ENCODE peak calls at places on chromosomes 4 and X, in seven cellular contexts. S, A, F, P, X, Z and N are unnamed samples.
A peak's percentile ranks its signal among the peaks of the same experiment; 100 is the strongest.

GRCh38 chr4:156169011-156169410 is 215.3 kb upstream of the CTSO start:
- DNase-seq in S (peak; percentile 73), A (peak; percentile 3), F (peak; percentile 42), P (no peak), X (no peak), Z (no peak), N (peak; percentile 19)

GRCh38 chr4:118969359-118969758 is 80.7 kb downstream of the SYNPO2 start:
- DNase-seq in S (peak; percentile 56), A (peak; percentile 11), F (peak; percentile 72), P (peak; percentile 61), X (no peak), Z (no peak), N (peak; percentile 32)

GRCh38 chrX:118240359-118240758 is 105.5 kb upstream of the WDR44 start:
- DNase-seq in S (no peak), A (no peak), F (peak; percentile 6), P (no peak), X (no peak), Z (no peak), N (no peak)

GRCh38 chrX:25427873-25428555 is 412.2 kb upstream of the ARX start:
- DNase-seq in S (peak; percentile 55), A (no peak), F (no peak), P (no peak), X (no peak), Z (no peak), N (no peak)

GRCh38 chrX:48786825-48787538 is 592 bp downstream of the GATA1 start:
- DNase-seq in S (no peak), A (no peak), F (no peak), P (no peak), X (no peak), Z (no peak), N (no peak)

GRCh38 chr4:133147365-133147821 is 1.7 kb upstream of the PCDH10 start:
- DNase-seq in S (peak; percentile 12), A (no peak), F (peak; percentile 48), P (no peak), X (no peak), Z (no peak), N (no peak)

GRCh38 chrX:95346854-95347253 is 1337.8 kb upstream of the DIAPH2 start:
- DNase-seq in S (peak; percentile 8), A (peak; percentile 0), F (no peak), P (no peak), X (no peak), Z (no peak), N (no peak)

GRCh38 chr4:3096207-3096606 is 21.7 kb downstream of the HTT start:
- DNase-seq in S (no peak), A (no peak), F (no peak), P (no peak), X (no peak), Z (no peak), N (no peak)

GRCh38 chrX:140762061-140762460 is 52.5 kb downstream of the LINC00632 start:
- DNase-seq in S (peak; percentile 68), A (peak; percentile 5), F (peak; percentile 46), P (peak; percentile 50), X (peak; percentile 37), Z (no peak), N (no peak)

GRCh38 chr4:127071443-127071842 is 561.3 kb upstream of the INTU start:
- DNase-seq in S (no peak), A (no peak), F (no peak), P (no peak), X (no peak), Z (no peak), N (no peak)

GRCh38 chrX:120014354-120015129 is 62.9 kb downstream of the RHOXF2B start:
- DNase-seq in S (peak; percentile 32), A (no peak), F (no peak), P (no peak), X (no peak), Z (no peak), N (no peak)

GRCh38 chr4:109665783-109666455 is 37.3 kb downstream of the CASP6 start:
- DNase-seq in S (no peak), A (no peak), F (peak; percentile 56), P (no peak), X (no peak), Z (no peak), N (no peak)

GRCh38 chr4:22897520-22898108 is 204.9 kb downstream of the GBA3 start:
- DNase-seq in S (peak; percentile 67), A (peak; percentile 16), F (peak; percentile 2), P (peak; percentile 30), X (peak; percentile 40), Z (no peak), N (peak; percentile 3)

GRCh38 chr4:112172180-112172579 is 26.9 kb downstream of the FAM241A start:
- DNase-seq in S (no peak), A (no peak), F (no peak), P (no peak), X (no peak), Z (no peak), N (no peak)

GRCh38 chr4:69881173-69881773 is 21.3 kb upstream of the SULT1E1 start:
- DNase-seq in S (peak; percentile 53), A (peak; percentile 66), F (peak; percentile 61), P (peak; percentile 10), X (peak; percentile 15), Z (no peak), N (peak; percentile 22)

GRCh38 chr4:168621806-168622589 is 125.1 kb downstream of the PALLD start:
- DNase-seq in S (no peak), A (no peak), F (no peak), P (no peak), X (no peak), Z (no peak), N (no peak)

GRCh38 chr4:566508-567295 is 9.4 kb downstream of the TMEM271 start:
- DNase-seq in S (no peak), A (no peak), F (no peak), P (peak; percentile 73), X (peak; percentile 44), Z (no peak), N (no peak)

GRCh38 chrX:79325263-79325958 is 41.7 kb downstream of the ITM2A start:
- DNase-seq in S (peak; percentile 17), A (no peak), F (no peak), P (no peak), X (no peak), Z (no peak), N (no peak)

GRCh38 chr4:18077808-18078207 is 56.3 kb upstream of the LCORL start:
- DNase-seq in S (no peak), A (no peak), F (no peak), P (no peak), X (no peak), Z (no peak), N (no peak)

GRCh38 chrX:46722742-46723568 is 36.0 kb downstream of the SLC9A7 start:
- DNase-seq in S (no peak), A (no peak), F (no peak), P (no peak), X (no peak), Z (no peak), N (no peak)

GRCh38 chr4:26032142-26032541 is 118.1 kb downstream of the SMIM20 start:
- DNase-seq in S (no peak), A (no peak), F (no peak), P (no peak), X (no peak), Z (no peak), N (no peak)

GRCh38 chr4:35315419-35315818 is 928.9 kb downstream of the ARAP2 start:
- DNase-seq in S (no peak), A (no peak), F (no peak), P (no peak), X (no peak), Z (no peak), N (no peak)

GRCh38 chrX:144566592-144566991 is 680.7 kb upstream of the SPANXN1 start:
- DNase-seq in S (no peak), A (no peak), F (no peak), P (no peak), X (no peak), Z (no peak), N (no peak)

GRCh38 chrX:109440475-109440874 is 41.4 kb downstream of the GUCY2F start:
- DNase-seq in S (no peak), A (no peak), F (no peak), P (no peak), X (no peak), Z (no peak), N (no peak)

GRCh38 chr4:77599378-77599777 is 6.2 kb upstream of the CXCL13 start:
- DNase-seq in S (peak; percentile 75), A (peak; percentile 30), F (peak; percentile 37), P (peak; percentile 20), X (peak; percentile 49), Z (no peak), N (peak; percentile 53)

GRCh38 chrX:19604375-19604774 is 89.1 kb upstream of the MAP3K15 start:
- DNase-seq in S (no peak), A (no peak), F (no peak), P (no peak), X (no peak), Z (no peak), N (no peak)
- TF ChIP-seq POLR2AphosphoS5 in S (no peak), A (no peak), F (no peak), P (no peak), X (no peak), Z (no peak), N (no peak)

GRCh38 chrX:132594129-132594528 is 105.3 kb upstream of the MBNL3 start:
- DNase-seq in S (no peak), A (peak; percentile 24), F (no peak), P (no peak), X (no peak), Z (no peak), N (no peak)

GRCh38 chrX:132592880-132593279 is 104.0 kb upstream of the MBNL3 start:
- DNase-seq in S (peak; percentile 49), A (peak; percentile 39), F (peak; percentile 1), P (peak; percentile 2), X (no peak), Z (no peak), N (no peak)

GRCh38 chrX:132590350-132591026 is 101.7 kb upstream of the MBNL3 start:
- DNase-seq in S (no peak), A (peak; percentile 98), F (no peak), P (no peak), X (no peak), Z (no peak), N (no peak)

DNA sequence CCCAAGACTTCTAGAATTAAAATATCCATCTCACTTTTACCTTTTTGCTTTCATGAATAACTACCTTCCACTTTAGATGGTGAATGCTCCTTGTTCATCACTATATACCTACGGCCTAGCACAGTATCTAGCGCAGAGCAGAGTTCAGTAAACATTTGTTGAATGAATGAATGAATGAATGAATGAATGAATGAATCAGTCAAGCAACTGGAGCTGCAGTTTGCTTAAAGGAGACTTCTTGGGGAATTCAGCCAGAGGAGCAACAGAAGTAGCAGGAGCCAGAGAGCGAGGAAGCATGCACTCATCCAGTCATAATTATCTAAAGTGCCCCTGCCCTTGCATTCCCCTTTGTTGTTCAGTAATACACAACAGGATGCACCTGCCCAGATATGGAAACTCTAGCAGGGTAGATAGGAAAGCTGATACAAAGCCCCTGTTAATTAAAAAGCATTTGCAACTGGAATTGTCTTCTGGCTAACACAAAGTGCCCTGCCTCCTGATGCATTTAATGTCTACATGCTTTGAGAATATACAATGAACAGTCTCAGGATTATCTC is 103.0 kb upstream of the MBNL3 start:
- DNase-seq in S (no peak), A (no peak), F (peak; percentile 34), P (no peak), X (no peak), Z (no peak), N (no peak)
- H3K4me2 ChIP-seq in S (no peak overlapping the region), A (no peak overlapping the region), F (no peak overlapping the region), P (no peak overlapping the region), X (no peak overlapping the region), Z (no peak overlapping the region), N (no peak overlapping the region)

GRCh38 chr4:151912626-151913025 is 151.8 kb upstream of the GATB start:
- DNase-seq in S (no peak), A (no peak), F (no peak), P (no peak), X (no peak), Z (no peak), N (no peak)
- TF ChIP-seq POLR2AphosphoS5 in S (no peak), A (no peak), F (no peak), P (no peak), X (no peak), Z (no peak), N (no peak)

GRCh38 chrX:19795289-19795688 is 92.1 kb downstream of the SH3KBP1 start:
- DNase-seq in S (no peak), A (no peak), F (no peak), P (no peak), X (no peak), Z (no peak), N (no peak)
- H3K4me2 ChIP-seq in S (no peak overlapping the region), A (no peak overlapping the region), F (peak overlapping the region; percentile 67), P (no peak overlapping the region), X (no peak overlapping the region), Z (no peak overlapping the region), N (no peak overlapping the region)